ENCODE peak calls at places on chromosomes 13 and 19, in four cellular contexts. One of them, this sample, is unnamed.
A peak's percentile ranks its signal among the peaks of the same experiment; 100 is the strongest.

GRCh38 chr19:4327252-4327876 is 11.3 kb downstream of the STAP2 start:
- DNase-seq in ovary: peak; percentile 95
- DNase-seq in A673: peak; percentile 90
- DNase-seq in OCI-LY7: peak; percentile 38
- DNase-seq in this sample: peak; percentile 58

GRCh38 chr13:104831823-104832222 is 1703.6 kb downstream of the EFNB2 start:
- DNase-seq in ovary: no peak
- DNase-seq in A673: no peak
- DNase-seq in OCI-LY7: no peak
- DNase-seq in this sample: no peak

GRCh38 chr19:18541992-18542935 is 1.1 kb downstream of the FKBP8 start:
- DNase-seq in ovary: no peak
- DNase-seq in A673: no peak
- DNase-seq in OCI-LY7: peak; percentile 28
- DNase-seq in this sample: no peak

GRCh38 chr13:60267498-60268202 is 103.9 kb upstream of the DIAPH3 start:
- DNase-seq in ovary: no peak
- DNase-seq in A673: no peak
- DNase-seq in OCI-LY7: peak; percentile 68
- DNase-seq in this sample: no peak

GRCh38 chr19:28737526-28737925 is 475.4 kb downstream of the UQCRFS1 start:
- DNase-seq in ovary: peak; percentile 18
- DNase-seq in A673: no peak
- DNase-seq in OCI-LY7: no peak
- DNase-seq in this sample: no peak

GRCh38 chr19:56930647-56931592 is 90.4 kb upstream of the PEG3 start:
- DNase-seq in ovary: no peak
- DNase-seq in A673: no peak
- DNase-seq in OCI-LY7: no peak
- DNase-seq in this sample: no peak

GRCh38 chr13:21326155-21327030 is 132.7 kb downstream of the ZDHHC20 start:
- DNase-seq in ovary: peak; percentile 44
- DNase-seq in A673: no peak
- DNase-seq in OCI-LY7: no peak
- DNase-seq in this sample: no peak

GRCh38 chr13:110340812-110341444 is 33.8 kb downstream of the COL4A2 start:
- DNase-seq in ovary: peak; percentile 72
- DNase-seq in A673: peak; percentile 77
- DNase-seq in OCI-LY7: no peak
- DNase-seq in this sample: no peak

GRCh38 chr13:31545616-31546015 is 193.7 kb upstream of the RXFP2 start:
- DNase-seq in ovary: no peak
- DNase-seq in A673: no peak
- DNase-seq in OCI-LY7: no peak
- DNase-seq in this sample: no peak

GRCh38 chr19:42353341-42354015 is 28.0 kb downstream of the MEGF8 start:
- DNase-seq in ovary: no peak
- DNase-seq in A673: no peak
- DNase-seq in OCI-LY7: no peak
- DNase-seq in this sample: no peak

GRCh38 chr19:47028372-47028672 is 8.7 kb downstream of the NPAS1 start:
- DNase-seq in ovary: no peak
- DNase-seq in A673: peak; percentile 46
- DNase-seq in OCI-LY7: no peak
- DNase-seq in this sample: no peak

GRCh38 chr19:30174357-30174645 is 197.9 kb upstream of the ZNF536 start:
- DNase-seq in ovary: no peak
- DNase-seq in A673: no peak
- DNase-seq in OCI-LY7: no peak
- DNase-seq in this sample: no peak

GRCh38 chr19:1169921-1170885 is 3.9 kb downstream of the SBNO2 start:
- DNase-seq in ovary: peak; percentile 90
- DNase-seq in A673: peak; percentile 89
- DNase-seq in OCI-LY7: no peak
- DNase-seq in this sample: no peak

GRCh38 chr13:30976041-30976440 is 43.6 kb downstream of the TEX26 start:
- DNase-seq in ovary: no peak
- DNase-seq in A673: no peak
- DNase-seq in OCI-LY7: no peak
- DNase-seq in this sample: no peak

GRCh38 chr19:29775575-29775900 is 36.3 kb upstream of the CCNE1 start:
- DNase-seq in ovary: no peak
- DNase-seq in A673: no peak
- DNase-seq in OCI-LY7: no peak
- DNase-seq in this sample: no peak

GRCh38 chr19:15448778-15449619 is 757 bp downstream of the WIZ start:
- DNase-seq in ovary: peak; percentile 72
- DNase-seq in A673: no peak
- DNase-seq in OCI-LY7: peak; percentile 27
- DNase-seq in this sample: no peak

GRCh38 chr19:51018745-51019543 is 565 bp downstream of the KLK10 start:
- DNase-seq in ovary: peak; percentile 79
- DNase-seq in A673: no peak
- DNase-seq in OCI-LY7: no peak
- DNase-seq in this sample: no peak

GRCh38 chr13:69374036-69374435 is 733.6 kb upstream of the ATXN8OS start:
- DNase-seq in ovary: no peak
- DNase-seq in A673: no peak
- DNase-seq in OCI-LY7: no peak
- DNase-seq in this sample: no peak

GRCh38 chr13:111449041-111449440 is 128.6 kb downstream of the TEX29 start:
- DNase-seq in ovary: no peak
- DNase-seq in A673: no peak
- DNase-seq in OCI-LY7: no peak
- DNase-seq in this sample: no peak

GRCh38 chr19:15863272-15863671 is 34.6 kb downstream of the CYP4F2 start:
- DNase-seq in ovary: no peak
- DNase-seq in A673: no peak
- DNase-seq in OCI-LY7: no peak
- DNase-seq in this sample: no peak

GRCh38 chr13:29548722-29549446 is 46.6 kb downstream of the SLC7A1 start:
- DNase-seq in ovary: no peak
- DNase-seq in A673: peak; percentile 70
- DNase-seq in OCI-LY7: no peak
- DNase-seq in this sample: no peak

GRCh38 chr13:87867426-87867825 is 196.3 kb downstream of the SLITRK5 start:
- DNase-seq in ovary: no peak
- DNase-seq in A673: no peak
- DNase-seq in OCI-LY7: no peak
- DNase-seq in this sample: no peak

GRCh38 chr13:38685974-38686571 is 804 bp upstream of the FREM2 start:
- DNase-seq in ovary: no peak
- DNase-seq in A673: peak; percentile 91
- DNase-seq in OCI-LY7: no peak
- DNase-seq in this sample: no peak

GRCh38 chr13:113967206-113967720 is 6.6 kb downstream of the C13orf46 start:
- DNase-seq in ovary: no peak
- DNase-seq in A673: no peak
- DNase-seq in OCI-LY7: no peak
- DNase-seq in this sample: no peak

GRCh38 chr13:73063166-73063565 is 4.4 kb downstream of the KLF5 start:
- DNase-seq in ovary: no peak
- DNase-seq in A673: no peak
- DNase-seq in OCI-LY7: no peak
- DNase-seq in this sample: no peak

GRCh38 chr19:45097450-45097775 is 4.4 kb downstream of the PPP1R37 start:
- DNase-seq in ovary: no peak
- DNase-seq in A673: no peak
- DNase-seq in OCI-LY7: no peak
- DNase-seq in this sample: no peak

GRCh38 chr13:40571338-40571737 is 95.1 kb downstream of the FOXO1 start:
- DNase-seq in ovary: no peak
- DNase-seq in A673: no peak
- DNase-seq in OCI-LY7: peak; percentile 53
- DNase-seq in this sample: no peak
- TF ChIP-seq CTCF in ovary: no peak
- TF ChIP-seq CTCF in A673: no peak
- TF ChIP-seq CTCF in OCI-LY7: no peak
- TF ChIP-seq CTCF in this sample: no peak

DNA sequence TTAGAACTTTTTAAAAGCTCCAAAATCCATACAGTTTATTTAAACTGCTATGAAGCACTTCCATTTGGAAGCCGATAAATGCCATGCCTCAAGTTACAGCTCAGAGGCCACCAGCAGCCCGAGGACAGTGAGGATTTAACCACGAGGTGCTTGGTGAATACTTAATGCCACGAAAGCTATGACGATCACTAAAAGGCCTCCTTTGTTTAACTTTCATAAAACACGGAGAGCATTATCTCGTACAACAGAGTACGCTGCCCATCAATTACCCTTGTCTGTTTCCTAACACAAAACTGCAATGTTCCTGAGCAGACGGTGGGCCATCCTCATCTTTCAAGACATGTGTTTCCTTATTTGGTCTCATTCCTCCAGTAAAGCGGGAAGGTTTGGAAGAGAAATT is 58.4 kb downstream of the PEPD start:
- DNase-seq in ovary: no peak
- DNase-seq in A673: no peak
- DNase-seq in OCI-LY7: no peak
- DNase-seq in this sample: no peak
- TF ChIP-seq CTCF in ovary: no peak
- TF ChIP-seq CTCF in A673: no peak
- TF ChIP-seq CTCF in OCI-LY7: no peak
- TF ChIP-seq CTCF in this sample: no peak

DNA sequence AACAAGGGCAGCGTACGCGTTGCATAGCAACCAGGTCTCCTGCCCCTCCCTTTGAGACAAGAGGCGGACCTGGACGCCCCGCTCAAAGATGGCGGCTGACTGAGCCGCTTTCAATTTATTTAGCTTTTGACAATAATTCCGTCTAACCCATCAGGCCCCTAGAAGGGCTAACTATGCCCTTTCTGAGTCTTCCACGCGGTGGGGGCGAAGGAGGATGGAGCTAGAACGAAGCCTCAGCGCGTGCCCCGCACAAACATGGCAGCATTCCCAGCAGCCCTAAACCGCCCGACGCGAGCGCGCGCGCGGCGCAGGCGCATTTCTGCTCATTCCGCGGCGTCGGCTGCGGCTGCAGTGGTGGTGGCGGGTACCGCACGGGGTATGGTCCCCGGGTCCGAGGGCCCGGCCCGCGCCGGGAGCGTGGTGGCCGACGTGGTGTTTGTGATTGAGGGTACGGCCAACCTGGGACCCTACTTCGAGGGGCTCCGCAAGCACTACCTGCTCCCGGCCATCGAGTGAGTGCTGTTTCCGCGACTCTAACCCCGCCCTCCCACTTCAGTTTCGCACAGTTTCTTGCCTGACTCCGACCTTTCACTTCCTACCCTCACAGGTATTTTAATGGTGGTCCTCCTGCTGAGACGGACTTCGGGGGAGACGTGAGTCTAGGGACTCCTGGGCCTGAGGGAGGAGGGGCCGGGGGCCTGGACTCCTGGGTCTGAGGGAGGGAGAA is at the start of gene MED25:
- DNase-seq in ovary: peak; percentile 92
- DNase-seq in A673: peak; percentile 91
- DNase-seq in OCI-LY7: peak; percentile 90
- DNase-seq in this sample: peak; percentile 91
- TF ChIP-seq CTCF in ovary: no peak
- TF ChIP-seq CTCF in A673: peak; percentile 10
- TF ChIP-seq CTCF in OCI-LY7: no peak
- TF ChIP-seq CTCF in this sample: peak; percentile 14

GRCh38 chr13:43786472-43786765 is 353 bp downstream of the ENOX1 start:
- DNase-seq in ovary: no peak
- DNase-seq in A673: no peak
- DNase-seq in OCI-LY7: no peak
- DNase-seq in this sample: no peak

GRCh38 chr13:43785681-43786471 is 896 bp downstream of the ENOX1 start:
- DNase-seq in ovary: peak; percentile 89
- DNase-seq in A673: peak; percentile 73
- DNase-seq in OCI-LY7: peak; percentile 9
- DNase-seq in this sample: no peak

GRCh38 chr13:43787998-43788397 is 1.2 kb upstream of the ENOX1 start:
- DNase-seq in ovary: no peak
- DNase-seq in A673: peak; percentile 46
- DNase-seq in OCI-LY7: peak; percentile 11
- DNase-seq in this sample: no peak

GRCh38 chr13:43787518-43787891 is 733 bp upstream of the ENOX1 start:
- DNase-seq in ovary: no peak
- DNase-seq in A673: no peak
- DNase-seq in OCI-LY7: no peak
- DNase-seq in this sample: no peak

GRCh38 chr13:43786766-43787517 is at the start of gene ENOX1:
- DNase-seq in ovary: peak; percentile 81
- DNase-seq in A673: peak; percentile 91
- DNase-seq in OCI-LY7: peak; percentile 55
- DNase-seq in this sample: no peak
- TF ChIP-seq CTCF in ovary: peak; percentile 47
- TF ChIP-seq CTCF in A673: peak; percentile 38
- TF ChIP-seq CTCF in OCI-LY7: peak; percentile 21
- TF ChIP-seq CTCF in this sample: no peak

DNA sequence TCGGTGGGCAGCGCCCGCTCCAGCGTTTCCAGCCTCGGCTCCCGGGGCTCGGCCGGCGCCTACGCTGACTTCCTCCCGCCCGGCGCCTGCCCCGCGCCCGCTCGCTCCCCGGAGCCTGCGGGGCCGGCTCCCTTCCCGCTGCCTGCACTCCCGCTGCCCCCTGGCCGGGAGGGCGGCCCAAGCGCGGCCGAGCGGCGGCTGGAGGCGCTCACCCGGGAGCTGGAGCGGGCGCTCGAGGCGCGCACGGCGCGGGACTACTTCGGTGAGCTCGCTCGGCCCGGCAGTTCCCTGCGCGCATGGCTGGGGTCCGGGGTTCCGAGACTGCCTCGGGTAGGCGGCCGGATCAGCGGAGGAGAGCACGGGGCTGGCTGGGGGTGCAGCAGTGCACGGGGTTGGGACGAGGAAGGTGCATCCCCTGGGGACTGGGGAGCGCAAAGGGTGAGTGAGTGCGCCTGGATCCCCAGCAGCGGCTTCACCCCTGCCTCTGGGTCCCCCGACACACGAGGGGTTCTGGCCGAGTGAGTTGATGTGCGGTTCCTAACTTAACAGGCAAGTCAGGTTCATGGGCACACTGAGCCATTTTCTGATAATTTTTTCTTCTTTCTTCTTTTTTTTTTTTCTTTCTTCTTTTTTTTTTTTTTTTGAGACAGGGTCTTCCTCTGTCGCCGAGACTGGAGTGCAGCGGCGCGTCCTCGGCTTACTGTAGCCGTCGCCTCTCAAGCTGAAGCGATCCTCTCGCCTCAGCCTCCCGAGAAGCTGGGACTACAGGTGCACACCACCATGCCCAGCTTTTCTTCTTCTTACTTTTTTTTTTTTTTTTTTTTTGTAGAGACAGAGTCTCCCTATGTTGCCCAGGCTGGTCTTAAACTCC is 1.1 kb downstream of the WTIP start:
- DNase-seq in ovary: peak; percentile 49
- DNase-seq in A673: peak; percentile 47
- DNase-seq in OCI-LY7: no peak
- DNase-seq in this sample: no peak
- TF ChIP-seq CTCF in ovary: no peak
- TF ChIP-seq CTCF in A673: no peak
- TF ChIP-seq CTCF in OCI-LY7: no peak
- TF ChIP-seq CTCF in this sample: no peak